ENCODE peak calls at places on chromosomes 7 and 10, in five cellular contexts. One of them, this sample, is unnamed.

GRCh38 chr10:8702181-8702580 is 647.7 kb downstream of the GATA3 start:
- DNase-seq in GM12892: no peak
- DNase-seq in K562: no peak
- DNase-seq in GM12878: no peak
- DNase-seq in HepG2: no peak
- DNase-seq in this sample: no peak

GRCh38 chr10:31072453-31072852 is 40.8 kb upstream of the ZNF438 start:
- DNase-seq in GM12892: no peak
- DNase-seq in K562: no peak
- DNase-seq in GM12878: no peak
- DNase-seq in HepG2: no peak
- DNase-seq in this sample: no peak

GRCh38 chr10:3827266-3827665 is 42.3 kb upstream of the KLF6 start:
- DNase-seq in GM12892: no peak
- DNase-seq in K562: no peak
- DNase-seq in GM12878: no peak
- DNase-seq in HepG2: no peak
- DNase-seq in this sample: no peak

GRCh38 chr10:73734796-73735305 is 9.3 kb upstream of the SEC24C start:
- DNase-seq in GM12892: no peak
- DNase-seq in K562: no peak
- DNase-seq in GM12878: no peak
- DNase-seq in HepG2: no peak
- DNase-seq in this sample: no peak

GRCh38 chr10:125679436-125679835 is 3.5 kb downstream of the TEX36 start:
- DNase-seq in GM12892: no peak
- DNase-seq in K562: no peak
- DNase-seq in GM12878: no peak
- DNase-seq in HepG2: no peak
- DNase-seq in this sample: no peak

GRCh38 chr10:114458955-114459354 is 54.7 kb upstream of the AFAP1L2 start:
- DNase-seq in GM12892: peak; percentile 12
- DNase-seq in K562: peak; percentile 27
- DNase-seq in GM12878: no peak
- DNase-seq in HepG2: peak; percentile 8
- DNase-seq in this sample: peak; percentile 71

GRCh38 chr7:86664486-86664885 is 20.8 kb downstream of the GRM3 start:
- DNase-seq in GM12892: no peak
- DNase-seq in K562: no peak
- DNase-seq in GM12878: no peak
- DNase-seq in HepG2: no peak
- DNase-seq in this sample: no peak

GRCh38 chr7:137386966-137387365 is 43.4 kb upstream of the PTN start:
- DNase-seq in GM12892: no peak
- DNase-seq in K562: no peak
- DNase-seq in GM12878: no peak
- DNase-seq in HepG2: no peak
- DNase-seq in this sample: no peak

GRCh38 chr10:4844864-4845263 is 18.9 kb downstream of the AKR1E2 start:
- DNase-seq in GM12892: no peak
- DNase-seq in K562: no peak
- DNase-seq in GM12878: no peak
- DNase-seq in HepG2: no peak
- DNase-seq in this sample: no peak

GRCh38 chr7:30925913-30926312 is 14.3 kb downstream of the AQP1 start:
- DNase-seq in GM12892: no peak
- DNase-seq in K562: no peak
- DNase-seq in GM12878: no peak
- DNase-seq in HepG2: no peak
- DNase-seq in this sample: peak; percentile 88

GRCh38 chr10:88131561-88132139 is 268.2 kb downstream of the PTEN start:
- DNase-seq in GM12892: no peak
- DNase-seq in K562: no peak
- DNase-seq in GM12878: no peak
- DNase-seq in HepG2: no peak
- DNase-seq in this sample: no peak

GRCh38 chr7:50226139-50226538 is 78.4 kb upstream of the IKZF1 start:
- DNase-seq in GM12892: no peak
- DNase-seq in K562: no peak
- DNase-seq in GM12878: no peak
- DNase-seq in HepG2: no peak
- DNase-seq in this sample: no peak

GRCh38 chr10:110876788-110877187 is 5.1 kb downstream of the PDCD4 start:
- DNase-seq in GM12892: no peak
- DNase-seq in K562: no peak
- DNase-seq in GM12878: no peak
- DNase-seq in HepG2: no peak
- DNase-seq in this sample: no peak

GRCh38 chr7:7790041-7790751 is 71.8 kb upstream of the RPA3 start:
- DNase-seq in GM12892: no peak
- DNase-seq in K562: no peak
- DNase-seq in GM12878: no peak
- DNase-seq in HepG2: no peak
- DNase-seq in this sample: no peak

GRCh38 chr10:103458720-103459119 is at the start of gene CALHM1:
- DNase-seq in GM12892: peak; percentile 83
- DNase-seq in K562: peak; percentile 27
- DNase-seq in GM12878: no peak
- DNase-seq in HepG2: no peak
- DNase-seq in this sample: no peak

GRCh38 chr7:104550362-104550761 is 222.0 kb downstream of the LHFPL3 start:
- DNase-seq in GM12892: no peak
- DNase-seq in K562: no peak
- DNase-seq in GM12878: no peak
- DNase-seq in HepG2: no peak
- DNase-seq in this sample: no peak

GRCh38 chr7:156576216-156577063 is 64.1 kb upstream of the RNF32 start:
- DNase-seq in GM12892: no peak
- DNase-seq in K562: no peak
- DNase-seq in GM12878: no peak
- DNase-seq in HepG2: no peak
- DNase-seq in this sample: no peak

GRCh38 chr7:128886391-128887168 is 23.9 kb downstream of the ATP6V1F start:
- DNase-seq in GM12892: no peak
- DNase-seq in K562: peak; percentile 47
- DNase-seq in GM12878: no peak
- DNase-seq in HepG2: no peak
- DNase-seq in this sample: peak; percentile 56

GRCh38 chr7:157013101-157013500 is 2.6 kb upstream of the MNX1 start:
- DNase-seq in GM12892: no peak
- DNase-seq in K562: no peak
- DNase-seq in GM12878: no peak
- DNase-seq in HepG2: no peak
- DNase-seq in this sample: peak; percentile 34

GRCh38 chr10:48456361-48456804 is 148.5 kb downstream of the ARHGAP22 start:
- DNase-seq in GM12892: no peak
- DNase-seq in K562: peak; percentile 80
- DNase-seq in GM12878: no peak
- DNase-seq in HepG2: no peak
- DNase-seq in this sample: peak; percentile 82

GRCh38 chr10:79052311-79053080 is 16.3 kb upstream of the ZMIZ1 start:
- DNase-seq in GM12892: peak; percentile 50
- DNase-seq in K562: peak; percentile 55
- DNase-seq in GM12878: no peak
- DNase-seq in HepG2: peak; percentile 52
- DNase-seq in this sample: peak; percentile 66

GRCh38 chr10:121648078-121648477 is 49.8 kb upstream of the FGFR2 start:
- DNase-seq in GM12892: no peak
- DNase-seq in K562: no peak
- DNase-seq in GM12878: no peak
- DNase-seq in HepG2: no peak
- DNase-seq in this sample: no peak

GRCh38 chr7:155104913-155105312 is 34.8 kb downstream of the HTR5A start:
- DNase-seq in GM12892: no peak
- DNase-seq in K562: no peak
- DNase-seq in GM12878: no peak
- DNase-seq in HepG2: no peak
- DNase-seq in this sample: no peak

GRCh38 chr7:92517626-92518025 is 10.7 kb downstream of the PEX1 start:
- DNase-seq in GM12892: no peak
- DNase-seq in K562: no peak
- DNase-seq in GM12878: no peak
- DNase-seq in HepG2: no peak
- DNase-seq in this sample: no peak

GRCh38 chr10:106181491-106181890 is 983.0 kb downstream of the SORCS1 start:
- DNase-seq in GM12892: no peak
- DNase-seq in K562: no peak
- DNase-seq in GM12878: no peak
- DNase-seq in HepG2: no peak
- DNase-seq in this sample: no peak

GRCh38 chr10:119205926-119206602 is 1.3 kb upstream of the GRK5 start:
- DNase-seq in GM12892: peak; percentile 68
- DNase-seq in K562: peak; percentile 49
- DNase-seq in GM12878: no peak
- DNase-seq in HepG2: peak; percentile 83
- DNase-seq in this sample: peak; percentile 47

GRCh38 chr10:119206603-119207366 is 586 bp upstream of the GRK5 start:
- DNase-seq in GM12892: peak; percentile 72
- DNase-seq in K562: peak; percentile 70
- DNase-seq in GM12878: no peak
- DNase-seq in HepG2: no peak
- DNase-seq in this sample: peak; percentile 92

GRCh38 chr10:119199231-119199992 is 8.0 kb upstream of the GRK5 start:
- DNase-seq in GM12892: no peak
- DNase-seq in K562: peak; percentile 75
- DNase-seq in GM12878: no peak
- DNase-seq in HepG2: peak; percentile 88
- DNase-seq in this sample: peak; percentile 78

GRCh38 chr10:119201233-119201632 is 6.1 kb upstream of the GRK5 start:
- DNase-seq in GM12892: no peak
- DNase-seq in K562: no peak
- DNase-seq in GM12878: no peak
- DNase-seq in HepG2: no peak
- DNase-seq in this sample: no peak

DNA sequence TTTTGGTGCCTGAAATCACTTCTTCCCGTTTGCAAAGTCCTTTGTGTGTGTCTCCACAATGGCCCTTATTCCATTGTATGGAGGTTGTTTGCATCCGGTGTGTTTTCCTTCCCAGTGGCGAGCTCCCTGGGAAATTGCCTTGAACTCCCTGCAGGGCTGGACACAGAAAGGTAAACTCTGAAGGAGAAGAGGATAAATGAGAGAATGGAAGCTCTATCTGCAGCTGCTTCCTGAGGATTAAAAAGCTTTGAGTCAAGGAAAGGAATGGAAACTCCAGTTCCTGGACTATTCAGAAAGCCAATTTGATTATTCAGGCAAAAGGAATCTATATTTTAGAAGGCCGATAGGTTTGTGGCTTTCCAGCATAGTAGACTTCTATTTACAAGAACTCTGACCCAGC is 4.4 kb upstream of the GRK5 start:
- DNase-seq in GM12892: no peak
- DNase-seq in K562: no peak
- DNase-seq in GM12878: no peak
- DNase-seq in HepG2: peak; percentile 55
- DNase-seq in this sample: no peak
- TF ChIP-seq TAF1 in GM12892: no peak
- TF ChIP-seq TAF1 in K562: no peak
- TF ChIP-seq TAF1 in GM12878: no peak
- TF ChIP-seq TAF1 in HepG2: no peak
- TF ChIP-seq TAF1 in this sample: no peak

DNA sequence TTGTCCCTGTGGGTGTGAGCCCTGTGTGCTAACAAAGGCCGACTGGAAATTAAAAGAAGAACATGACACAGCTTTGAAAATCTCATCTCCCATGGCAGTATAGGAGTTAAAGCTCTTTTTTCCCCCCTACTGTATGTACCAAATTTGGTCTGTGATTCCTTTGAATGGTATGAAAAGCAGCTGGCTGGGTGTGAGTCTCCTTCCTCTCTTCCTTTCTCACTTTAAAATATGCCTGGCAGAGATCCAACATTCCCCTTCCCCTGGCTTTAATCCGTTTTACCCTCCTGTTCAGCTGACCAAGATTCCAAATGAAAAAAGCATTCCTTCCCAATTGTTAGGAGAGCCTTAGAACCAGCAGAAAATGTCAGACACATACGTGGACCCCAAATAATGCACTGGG is 225.0 kb upstream of the CELF2 start:
- DNase-seq in GM12892: no peak
- DNase-seq in K562: no peak
- DNase-seq in GM12878: no peak
- DNase-seq in HepG2: no peak
- DNase-seq in this sample: no peak
- TF ChIP-seq TAF1 in GM12892: no peak
- TF ChIP-seq TAF1 in K562: no peak
- TF ChIP-seq TAF1 in GM12878: no peak
- TF ChIP-seq TAF1 in HepG2: no peak
- TF ChIP-seq TAF1 in this sample: no peak

DNA sequence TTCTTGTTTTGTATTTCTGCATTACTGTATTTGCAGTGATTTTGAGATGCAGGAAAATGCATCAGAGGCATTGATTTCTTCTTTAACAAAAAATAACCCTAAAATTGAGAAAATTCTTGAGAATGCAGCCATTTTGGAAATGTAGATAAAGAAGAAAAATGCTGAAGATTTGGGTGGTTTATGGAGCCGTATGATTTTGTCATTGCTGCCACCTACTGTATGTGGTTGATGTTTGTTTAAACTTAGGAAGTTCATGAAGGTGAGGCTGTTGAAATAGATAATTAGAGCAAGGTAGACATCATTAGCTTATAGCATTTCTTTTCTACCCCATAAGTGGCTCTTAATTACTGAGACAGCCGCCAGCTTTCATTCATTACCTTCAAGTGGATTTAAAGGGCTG is 92.1 kb upstream of the SAMD8 start:
- DNase-seq in GM12892: no peak
- DNase-seq in K562: peak; percentile 44
- DNase-seq in GM12878: no peak
- DNase-seq in HepG2: no peak
- DNase-seq in this sample: no peak
- TF ChIP-seq TAF1 in GM12892: no peak
- TF ChIP-seq TAF1 in K562: no peak
- TF ChIP-seq TAF1 in GM12878: no peak
- TF ChIP-seq TAF1 in HepG2: no peak
- TF ChIP-seq TAF1 in this sample: no peak

GRCh38 chr7:116433246-116433645 is 66.3 kb upstream of the CAV2 start:
- DNase-seq in GM12892: no peak
- DNase-seq in K562: no peak
- DNase-seq in GM12878: no peak
- DNase-seq in HepG2: no peak
- DNase-seq in this sample: no peak
- TF ChIP-seq TAF1 in GM12892: no peak
- TF ChIP-seq TAF1 in K562: no peak
- TF ChIP-seq TAF1 in GM12878: no peak
- TF ChIP-seq TAF1 in HepG2: no peak
- TF ChIP-seq TAF1 in this sample: no peak

This sample was measured in SK-N-SH.